ENCODE peak calls at places on chromosomes 16 and 17, in six cellular contexts. O, A, Y, L, F and X are unnamed samples.

GRCh38 chr17:12743046-12743445 is 46.3 kb upstream of the ARHGAP44 start:
- DNase-seq in O (no peak), A (no peak), Y (peak; percentile 33), L (no peak), F (no peak), X (no peak)

GRCh38 chr16:27838536-27839175 is 224.9 kb downstream of the GSG1L start:
- DNase-seq in O (no peak), A (no peak), Y (no peak), L (no peak), F (no peak), X (peak; percentile 45)

GRCh38 chr16:2210009-2210332 is 692 bp downstream of the BRICD5 start:
- DNase-seq in O (no peak), A (no peak), Y (no peak), L (no peak), F (no peak), X (no peak)

GRCh38 chr17:80394629-80395216 is 20.2 kb upstream of the ENDOV start:
- DNase-seq in O (no peak), A (no peak), Y (no peak), L (peak; percentile 38), F (no peak), X (no peak)

GRCh38 chr17:16980813-16981731 is 9.2 kb upstream of the TNFRSF13B start:
- DNase-seq in O (no peak), A (no peak), Y (peak; percentile 61), L (no peak), F (no peak), X (peak; percentile 82)

GRCh38 chr16:2819179-2819938 is 2.3 kb downstream of the PRSS21 start:
- DNase-seq in O (peak; percentile 0), A (no peak), Y (no peak), L (no peak), F (no peak), X (peak; percentile 40)

GRCh38 chr16:81738831-81739496 is 40.1 kb upstream of the PLCG2 start:
- DNase-seq in O (no peak), A (no peak), Y (peak; percentile 33), L (peak; percentile 45), F (no peak), X (peak; percentile 98)

GRCh38 chr17:68591583-68591982 is 9.6 kb downstream of the FAM20A start:
- DNase-seq in O (peak; percentile 68), A (no peak), Y (no peak), L (peak; percentile 23), F (no peak), X (no peak)

DNA sequence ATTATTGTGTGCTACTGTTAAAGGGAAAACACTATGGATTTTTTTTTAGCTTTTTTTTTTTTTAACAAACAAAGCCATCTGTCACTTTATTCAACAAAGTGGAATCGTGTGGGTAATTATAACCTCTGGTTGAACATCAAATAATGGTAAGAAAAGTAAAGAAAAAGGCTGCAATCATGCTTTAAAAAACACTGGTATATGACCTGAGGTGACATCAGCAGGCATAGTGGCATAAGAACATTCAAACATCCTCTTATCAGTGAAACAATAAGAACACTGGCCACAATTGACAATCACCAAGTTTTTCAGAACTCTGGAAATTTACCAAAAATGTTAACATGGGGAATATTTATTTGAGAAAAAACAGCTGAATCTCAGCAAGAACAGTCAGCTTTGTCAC is 442.3 kb upstream of the MON1B start:
- DNase-seq in O (no peak), A (no peak), Y (no peak), L (no peak), F (no peak), X (no peak)
- H3K9me3 ChIP-seq in O (no peaks in the 10 kb centered on the region), A (no peaks in the 10 kb centered on the region), Y (peaks cover 1% of the 10 kb centered on the region), L (no peaks in the 10 kb centered on the region), F (no peaks in the 10 kb centered on the region), X (no peaks in the 10 kb centered on the region)

GRCh38 chr16:61530697-61531096 is 505.5 kb downstream of the CDH8 start:
- DNase-seq in O (no peak), A (no peak), Y (no peak), L (no peak), F (no peak), X (no peak)
- H3K9me3 ChIP-seq in O (no peaks in the 10 kb centered on the region), A (no peaks in the 10 kb centered on the region), Y (peaks cover 4% of the 10 kb centered on the region), L (no peaks in the 10 kb centered on the region), F (no peaks in the 10 kb centered on the region), X (peaks cover 2% of the 10 kb centered on the region)

GRCh38 chr17:61700252-61700651 is 109.2 kb upstream of the NACA2 start:
- DNase-seq in O (no peak), A (no peak), Y (no peak), L (no peak), F (no peak), X (no peak)

GRCh38 chr17:61701978-61702377 is 111.0 kb upstream of the NACA2 start:
- DNase-seq in O (no peak), A (no peak), Y (no peak), L (no peak), F (no peak), X (no peak)

GRCh38 chr17:61701334-61701733 is 110.3 kb upstream of the NACA2 start:
- DNase-seq in O (no peak), A (no peak), Y (no peak), L (no peak), F (no peak), X (no peak)

GRCh38 chr17:61704935-61705449 is 114.0 kb upstream of the NACA2 start:
- DNase-seq in O (no peak), A (no peak), Y (no peak), L (no peak), F (no peak), X (no peak)

GRCh38 chr17:61702450-61702849 is 111.4 kb upstream of the NACA2 start:
- DNase-seq in O (no peak), A (no peak), Y (no peak), L (no peak), F (no peak), X (no peak)
- H3K9me3 ChIP-seq in O (no peaks in the 10 kb centered on the region), A (peaks cover 18% of the 10 kb centered on the region), Y (peaks cover 33% of the 10 kb centered on the region), L (no peaks in the 10 kb centered on the region), F (peaks cover 51% of the 10 kb centered on the region), X (peaks cover 61% of the 10 kb centered on the region)

GRCh38 chr17:22512057-22512456 is 819.7 kb downstream of the KCNJ18 start:
- DNase-seq in O (no peak), A (no peak), Y (no peak), L (no peak), F (no peak), X (no peak)
- H3K9me3 ChIP-seq in O (no peaks in the 10 kb centered on the region), A (no peaks in the 10 kb centered on the region), Y (peaks cover 58% of the 10 kb centered on the region), L (no peaks in the 10 kb centered on the region), F (no peaks in the 10 kb centered on the region), X (peaks cover 54% of the 10 kb centered on the region)

DNA sequence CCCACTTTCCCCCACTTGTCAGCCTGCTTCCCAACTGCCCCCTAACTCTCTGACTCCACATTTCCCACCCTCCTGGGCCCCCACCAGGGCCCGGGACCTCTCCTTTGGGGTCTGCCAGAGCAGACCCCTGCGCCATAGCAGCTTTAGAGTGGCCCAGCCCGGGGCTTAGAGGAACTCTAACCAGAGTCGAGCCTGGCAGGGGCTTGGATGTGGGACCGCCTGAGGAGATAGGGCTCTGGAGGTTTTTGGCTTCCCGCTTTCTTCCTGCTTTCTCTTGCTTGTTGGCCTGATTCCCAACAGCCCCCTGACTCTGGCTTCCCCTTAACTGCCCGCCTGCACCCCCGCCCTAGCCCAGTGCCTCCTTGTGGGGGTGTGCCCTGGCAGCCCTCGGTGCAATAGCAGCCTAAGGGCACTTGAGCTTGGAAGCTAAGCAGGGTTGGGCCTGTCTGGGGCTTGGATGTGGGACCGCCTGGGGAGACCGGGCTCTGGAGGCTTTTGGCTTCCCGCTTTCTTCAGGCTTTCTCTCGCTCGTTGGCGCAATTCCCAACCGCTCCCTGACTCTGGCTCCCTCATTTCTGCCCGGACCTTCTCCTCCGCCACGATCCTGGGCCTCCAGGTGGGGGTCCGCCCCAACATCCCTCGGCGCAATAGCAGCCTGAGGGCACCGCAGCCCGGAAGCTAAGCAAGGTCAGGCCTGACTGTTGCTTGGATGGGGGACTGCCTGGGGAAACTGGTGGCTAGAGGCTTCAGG is 2292.0 kb downstream of the TP53TG3F start:
- DNase-seq in O (no peak), A (no peak), Y (no peak), L (no peak), F (no peak), X (peak; percentile 70)
- H3K9me3 ChIP-seq in O (no peaks in the 10 kb centered on the region), A (no peaks in the 10 kb centered on the region), Y (peaks cover 95% of the 10 kb centered on the region), L (no peaks in the 10 kb centered on the region), F (no peaks in the 10 kb centered on the region), X (peaks cover 9% of the 10 kb centered on the region)

GRCh38 chr17:54404259-54404658 is 496.4 kb upstream of the TOM1L1 start:
- DNase-seq in O (no peak), A (no peak), Y (no peak), L (no peak), F (no peak), X (no peak)

GRCh38 chr17:54408741-54409140 is 491.9 kb upstream of the TOM1L1 start:
- DNase-seq in O (no peak), A (no peak), Y (no peak), L (no peak), F (no peak), X (no peak)

GRCh38 chr17:54405826-54406225 is 494.8 kb upstream of the TOM1L1 start:
- DNase-seq in O (no peak), A (no peak), Y (no peak), L (no peak), F (no peak), X (no peak)
- H3K9me3 ChIP-seq in O (no peaks in the 10 kb centered on the region), A (no peaks in the 10 kb centered on the region), Y (peaks cover 29% of the 10 kb centered on the region), L (no peaks in the 10 kb centered on the region), F (peaks cover 23% of the 10 kb centered on the region), X (no peaks in the 10 kb centered on the region)

GRCh38 chr16:68574479-68574878 is 35.4 kb downstream of the ZFP90 start:
- DNase-seq in O (no peak), A (no peak), Y (no peak), L (no peak), F (no peak), X (no peak)
- H3K9me3 ChIP-seq in O (no peaks in the 10 kb centered on the region), A (peaks cover 49% of the 10 kb centered on the region), Y (peaks cover 98% of the 10 kb centered on the region), L (no peaks in the 10 kb centered on the region), F (peaks cover 86% of the 10 kb centered on the region), X (peaks cover 100% of the 10 kb centered on the region)